ENCODE peak calls at places on chromosomes 1 and 21, in eight cellular contexts. Z is tibial nerve; D is A673; T is RWPE1; M is aorta; V is CD8-positive, alpha-beta memory T cell; H is effector memory CD4-positive, alpha-beta T cell; K is substantia nigra. Q is an unnamed sample.

GRCh38 chr1:28580706-28581530 is 11.1 kb upstream of the RAB42 start:
- DNase-seq in Z (no peak), D (peak), T (peak), M (no peak), V (peak), H (peak), K (no peak), Q (peak)

GRCh38 chr1:81109038-81109437 is 691.7 kb upstream of the ADGRL2 start:
- DNase-seq in Z (no peak), D (no peak), T (no peak), M (no peak), V (no peak), H (no peak), K (no peak), Q (no peak)

GRCh38 chr1:39370602-39371001 is 120.8 kb upstream of the BMP8A start:
- DNase-seq in Z (no peak), D (no peak), T (no peak), M (no peak), V (no peak), H (no peak), K (no peak), Q (no peak)

GRCh38 chr1:29420196-29420595 is 183.9 kb downstream of the PTPRU start:
- DNase-seq in Z (no peak), D (no peak), T (no peak), M (no peak), V (no peak), H (no peak), K (no peak), Q (no peak)

GRCh38 chr1:8818325-8818775 is 910 bp upstream of the RERE start:
- DNase-seq in Z (peak), D (peak), T (peak), M (peak), V (no peak), H (no peak), K (no peak), Q (no peak)

GRCh38 chr21:45455321-45456013 is 50.5 kb downstream of the COL18A1 start:
- DNase-seq in Z (no peak), D (no peak), T (peak), M (peak), V (no peak), H (no peak), K (no peak), Q (no peak)

GRCh38 chr21:29372063-29372802 is 73.5 kb downstream of the BACH1 start:
- DNase-seq in Z (peak), D (peak), T (peak), M (no peak), V (peak), H (no peak), K (peak), Q (no peak)

GRCh38 chr21:33359446-33359845 is 34.7 kb downstream of the IFNAR1 start:
- DNase-seq in Z (no peak), D (no peak), T (no peak), M (no peak), V (no peak), H (no peak), K (no peak), Q (no peak)

GRCh38 chr1:6112690-6113005 is 67.0 kb downstream of the KCNAB2 start:
- DNase-seq in Z (no peak), D (no peak), T (no peak), M (no peak), V (no peak), H (no peak), K (no peak), Q (no peak)

GRCh38 chr1:228415853-228416216 is 826 bp downstream of the TRIM17 start:
- DNase-seq in Z (no peak), D (no peak), T (no peak), M (no peak), V (no peak), H (no peak), K (no peak), Q (no peak)

GRCh38 chr1:150692720-150693119 is 4.2 kb downstream of the GOLPH3L start:
- DNase-seq in Z (no peak), D (no peak), T (peak), M (no peak), V (no peak), H (no peak), K (no peak), Q (no peak)

GRCh38 chr1:156140879-156141707 is 12.3 kb upstream of the SEMA4A start:
- DNase-seq in Z (no peak), D (no peak), T (no peak), M (no peak), V (no peak), H (peak), K (no peak), Q (peak)

GRCh38 chr21:31182231-31183129 is 144.2 kb upstream of the KRTAP19-8 start:
- DNase-seq in Z (no peak), D (no peak), T (no peak), M (no peak), V (peak), H (peak), K (no peak), Q (no peak)

GRCh38 chr1:107195476-107195875 is 54.6 kb downstream of the NTNG1 start:
- DNase-seq in Z (no peak), D (no peak), T (no peak), M (no peak), V (no peak), H (no peak), K (no peak), Q (no peak)

GRCh38 chr1:196400478-196401453 is 207.5 kb downstream of the KCNT2 start:
- DNase-seq in Z (peak), D (no peak), T (no peak), M (peak), V (no peak), H (no peak), K (no peak), Q (no peak)

GRCh38 chr21:29219165-29219770 is 79.5 kb upstream of the BACH1 start:
- DNase-seq in Z (peak), D (no peak), T (no peak), M (peak), V (no peak), H (no peak), K (no peak), Q (no peak)

GRCh38 chr1:60102691-60103090 is 29.1 kb upstream of the C1orf87 start:
- DNase-seq in Z (no peak), D (no peak), T (no peak), M (no peak), V (no peak), H (no peak), K (no peak), Q (no peak)

GRCh38 chr1:241819340-241819866 is 28.6 kb upstream of the EXO1 start:
- DNase-seq in Z (no peak), D (no peak), T (no peak), M (no peak), V (no peak), H (no peak), K (no peak), Q (no peak)

GRCh38 chr1:4587721-4588120 is 66.7 kb upstream of the AJAP1 start:
- DNase-seq in Z (no peak), D (no peak), T (no peak), M (no peak), V (no peak), H (no peak), K (no peak), Q (no peak)

GRCh38 chr21:15379776-15380175 is 315.0 kb upstream of the NRIP1 start:
- DNase-seq in Z (no peak), D (peak), T (no peak), M (no peak), V (no peak), H (no peak), K (no peak), Q (no peak)

GRCh38 chr1:186626533-186626932 is 53.7 kb downstream of the PTGS2 start:
- DNase-seq in Z (no peak), D (no peak), T (no peak), M (no peak), V (no peak), H (no peak), K (no peak), Q (no peak)

GRCh38 chr1:160656737-160657476 is 10.1 kb upstream of the SLAMF1 start:
- DNase-seq in Z (no peak), D (no peak), T (no peak), M (no peak), V (no peak), H (no peak), K (no peak), Q (no peak)

GRCh38 chr1:160653620-160654016 is 6.8 kb upstream of the SLAMF1 start:
- DNase-seq in Z (no peak), D (no peak), T (no peak), M (no peak), V (no peak), H (no peak), K (no peak), Q (no peak)

GRCh38 chr1:160651428-160652064 is 4.7 kb upstream of the SLAMF1 start:
- DNase-seq in Z (no peak), D (peak), T (no peak), M (no peak), V (no peak), H (no peak), K (no peak), Q (no peak)

GRCh38 chr1:160657477-160657820 is 10.6 kb upstream of the SLAMF1 start:
- DNase-seq in Z (no peak), D (no peak), T (no peak), M (no peak), V (no peak), H (no peak), K (no peak), Q (no peak)

DNA sequence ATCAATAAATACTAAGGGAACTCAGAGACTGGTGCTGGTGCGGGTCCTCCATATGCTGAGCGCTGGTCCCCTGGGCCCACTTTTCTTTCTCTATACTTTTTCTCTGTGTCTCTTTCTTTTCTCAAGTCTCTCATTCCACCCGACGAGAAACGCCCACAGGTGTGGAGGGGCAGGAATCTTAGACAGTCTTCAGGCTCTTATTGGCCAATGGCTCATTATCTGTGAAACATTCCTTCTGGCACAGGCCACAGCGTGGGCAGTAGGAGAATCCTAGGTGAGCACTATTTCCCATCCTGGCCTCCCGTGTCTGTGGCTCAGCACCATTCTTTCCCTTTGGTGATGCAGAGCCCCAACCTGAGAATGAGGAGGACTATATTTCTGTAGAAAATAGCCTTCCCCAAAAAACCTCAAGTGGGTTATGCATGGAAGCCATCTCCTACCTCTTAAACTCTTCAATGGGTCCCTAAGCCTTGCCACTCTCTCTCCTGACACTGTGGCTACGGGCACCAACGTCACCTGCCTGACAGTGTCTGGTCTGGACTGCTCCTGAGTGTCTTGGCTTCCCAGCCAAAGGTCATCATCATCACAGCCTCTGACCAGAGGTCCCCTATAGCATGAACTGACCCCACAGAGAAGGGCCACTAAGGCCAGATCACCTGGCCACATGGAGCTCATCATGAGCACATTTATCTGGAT is 6.2 kb upstream of the SLAMF1 start:
- DNase-seq in Z (no peak), D (no peak), T (no peak), M (no peak), V (no peak), H (no peak), K (no peak), Q (no peak)
- H3K27ac ChIP-seq in Z (no peak), D (peak), T (no peak), M (no peak), V (no peak), H (no peak), K (no peak), Q (no peak)

DNA sequence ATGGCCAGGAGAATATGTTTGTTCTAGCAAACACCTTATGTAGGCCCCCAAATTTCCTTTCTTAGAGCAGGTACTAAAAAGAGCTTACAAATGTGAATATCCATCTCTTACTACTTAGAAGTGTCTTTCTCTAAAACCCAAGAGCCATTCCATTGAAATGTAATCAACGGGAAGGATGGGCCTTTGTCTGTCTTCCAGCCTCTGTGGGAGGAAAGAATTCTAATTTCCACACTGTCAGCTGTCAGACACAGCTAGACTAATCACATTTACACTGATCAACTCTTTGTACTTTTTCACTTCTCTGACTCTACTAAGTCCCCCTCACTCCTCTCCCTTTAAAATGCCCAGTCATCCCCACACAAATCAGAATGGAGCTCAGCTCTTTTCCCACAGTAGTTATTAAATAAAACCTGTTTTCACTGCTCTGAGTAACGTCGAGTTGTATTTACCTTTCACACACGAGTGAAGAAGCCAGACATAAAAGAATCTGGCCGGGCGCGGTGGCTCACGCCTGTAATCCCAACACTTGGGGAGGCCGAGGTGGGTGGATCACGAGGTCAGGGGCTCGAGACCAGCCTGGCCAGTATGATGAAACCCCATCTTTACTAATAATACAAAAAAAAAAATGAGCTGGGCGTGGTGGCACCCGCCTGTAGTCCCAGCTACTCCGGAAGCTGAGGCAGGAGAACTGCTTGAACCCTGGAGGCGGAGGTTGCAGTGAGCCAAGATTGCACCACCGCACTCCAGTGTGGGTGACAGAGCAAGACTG is 13.4 kb downstream of the ZBTB8OS start:
- DNase-seq in Z (no peak), D (peak), T (peak), M (no peak), V (no peak), H (no peak), K (no peak), Q (no peak)
- H3K27ac ChIP-seq in Z (no peak), D (no peak), T (no peak), M (no peak), V (no peak), H (no peak), K (no peak), Q (no peak)

GRCh38 chr21:39063517-39063916 is 119.7 kb downstream of the PSMG1 start:
- DNase-seq in Z (no peak), D (no peak), T (no peak), M (no peak), V (no peak), H (no peak), K (no peak), Q (no peak)

GRCh38 chr21:39061766-39062165 is 121.5 kb downstream of the PSMG1 start:
- DNase-seq in Z (no peak), D (no peak), T (no peak), M (no peak), V (no peak), H (no peak), K (no peak), Q (no peak)

GRCh38 chr21:39057121-39057520 is 126.1 kb downstream of the PSMG1 start:
- DNase-seq in Z (no peak), D (no peak), T (no peak), M (no peak), V (no peak), H (no peak), K (no peak), Q (no peak)

GRCh38 chr21:39062196-39062900 is 120.9 kb downstream of the PSMG1 start:
- DNase-seq in Z (no peak), D (no peak), T (no peak), M (no peak), V (no peak), H (no peak), K (no peak), Q (no peak)

DNA sequence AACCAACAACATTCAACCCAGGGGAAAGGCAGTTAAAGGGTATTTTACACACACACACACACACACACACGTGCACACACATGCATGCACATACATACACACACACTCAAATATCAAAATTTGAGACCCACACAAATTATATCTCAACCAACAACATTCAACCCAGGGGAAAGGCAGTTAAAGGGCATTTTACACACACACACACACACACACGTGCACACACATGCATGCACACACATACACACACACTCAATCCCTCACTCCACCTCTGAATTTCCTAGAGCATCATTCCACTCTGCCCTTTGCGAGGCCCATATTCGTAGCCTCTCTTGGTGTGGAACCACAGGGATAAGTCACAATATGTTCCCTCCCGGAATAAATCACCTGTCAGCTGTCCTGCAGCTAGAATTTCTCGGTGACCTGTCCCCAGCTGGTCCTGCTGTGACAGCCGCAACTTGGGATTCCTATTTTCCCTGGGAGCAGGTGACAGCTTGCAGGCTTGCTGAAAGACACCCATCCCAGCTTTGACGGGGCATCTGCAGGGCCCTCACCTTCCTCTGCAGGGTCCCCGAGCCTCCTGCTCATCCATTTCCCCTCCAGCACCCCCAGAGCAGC is 122.7 kb downstream of the PSMG1 start:
- DNase-seq in Z (no peak), D (no peak), T (no peak), M (no peak), V (no peak), H (no peak), K (no peak), Q (no peak)
- H3K27ac ChIP-seq in Z (no peak), D (no peak), T (no peak), M (no peak), V (no peak), H (no peak), K (no peak), Q (no peak)

DNA sequence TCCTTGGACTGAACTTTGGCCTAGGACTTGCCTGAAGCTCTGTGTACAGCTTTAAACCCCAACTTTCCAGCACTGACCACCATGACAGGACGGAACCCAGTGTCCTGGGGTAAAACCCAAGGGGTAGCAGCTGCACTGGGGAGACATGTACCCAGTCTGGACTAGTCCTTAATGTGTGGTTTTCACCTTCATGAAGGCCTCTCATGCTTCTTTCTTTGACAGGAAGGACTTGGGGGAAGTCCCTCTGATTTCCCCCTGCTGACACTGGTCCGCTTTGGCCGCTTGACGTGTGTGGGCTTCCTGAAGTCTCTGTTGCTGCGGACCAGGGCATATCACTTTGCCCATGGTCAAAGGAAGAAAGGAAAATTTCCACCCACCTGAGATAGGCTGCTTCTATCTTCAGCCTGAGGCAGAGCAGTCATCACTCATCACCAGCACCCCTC is 66.3 kb upstream of the PRDX6 start:
- DNase-seq in Z (no peak), D (no peak), T (no peak), M (no peak), V (no peak), H (no peak), K (no peak), Q (no peak)
- H3K27ac ChIP-seq in Z (no peak), D (no peak), T (no peak), M (no peak), V (no peak), H (peak), K (no peak), Q (no peak)

GRCh38 chr1:12047120-12047876 is 15.8 kb upstream of the TNFRSF8 start:
- DNase-seq in Z (no peak), D (no peak), T (no peak), M (no peak), V (peak), H (no peak), K (no peak), Q (no peak)

GRCh38 chr1:12046749-12047119 is 16.4 kb upstream of the TNFRSF8 start:
- DNase-seq in Z (no peak), D (no peak), T (no peak), M (no peak), V (no peak), H (no peak), K (no peak), Q (no peak)

GRCh38 chr1:12049625-12050024 is 13.5 kb upstream of the TNFRSF8 start:
- DNase-seq in Z (no peak), D (no peak), T (no peak), M (no peak), V (no peak), H (no peak), K (no peak), Q (no peak)

GRCh38 chr1:12051361-12051760 is 11.7 kb upstream of the TNFRSF8 start:
- DNase-seq in Z (no peak), D (no peak), T (no peak), M (no peak), V (no peak), H (no peak), K (no peak), Q (no peak)

GRCh38 chr1:12048376-12048775 is 14.7 kb upstream of the TNFRSF8 start:
- DNase-seq in Z (no peak), D (no peak), T (no peak), M (no peak), V (no peak), H (no peak), K (no peak), Q (no peak)
- H3K27ac ChIP-seq in Z (no peak), D (no peak), T (no peak), M (no peak), V (no peak), H (no peak), K (no peak), Q (no peak)

GRCh38 chr1:198677027-198677426 is 38.2 kb downstream of the PTPRC start:
- DNase-seq in Z (no peak), D (no peak), T (no peak), M (no peak), V (no peak), H (no peak), K (no peak), Q (no peak)
- H3K27ac ChIP-seq in Z (no peak), D (no peak), T (no peak), M (no peak), V (no peak), H (peak), K (no peak), Q (no peak)

GRCh38 chr21:44088401-44088780 is 18.8 kb upstream of the PWP2 start:
- DNase-seq in Z (no peak), D (no peak), T (no peak), M (no peak), V (no peak), H (no peak), K (no peak), Q (no peak)
- H3K27ac ChIP-seq in Z (peak), D (no peak), T (no peak), M (no peak), V (peak), H (peak), K (peak), Q (peak)

GRCh38 chr1:19797827-19798226 is 1.9 kb downstream of the TMCO4 start:
- DNase-seq in Z (no peak), D (no peak), T (no peak), M (no peak), V (no peak), H (no peak), K (no peak), Q (no peak)

GRCh38 chr1:19802269-19802668 is 2.6 kb upstream of the TMCO4 start:
- DNase-seq in Z (no peak), D (no peak), T (no peak), M (no peak), V (no peak), H (no peak), K (no peak), Q (no peak)

GRCh38 chr1:19799877-19800804 is at the start of gene TMCO4:
- DNase-seq in Z (peak), D (peak), T (peak), M (peak), V (peak), H (peak), K (no peak), Q (no peak)

GRCh38 chr1:19798486-19799232 is 1.1 kb downstream of the TMCO4 start:
- DNase-seq in Z (no peak), D (no peak), T (no peak), M (no peak), V (no peak), H (no peak), K (no peak), Q (no peak)

GRCh38 chr1:19799233-19799876 is 361 bp downstream of the TMCO4 start:
- DNase-seq in Z (peak), D (peak), T (peak), M (peak), V (peak), H (peak), K (no peak), Q (no peak)
- H3K27ac ChIP-seq in Z (peak), D (peak), T (peak), M (peak), V (peak), H (peak), K (no peak), Q (no peak)